ENCODE peak calls at places on chromosomes 5 and 9, in four cellular contexts. W is upper lobe of right lung, Z is mammary epithelial cell, N is hepatocyte. K is an unnamed sample.

GRCh38 chr5:307794-308579 is 13.5 kb upstream of the AHRR start:
- DNase-seq in W (peak), Z (no peak), N (no peak), K (no peak)

GRCh38 chr9:132237481-132237880 is 75.6 kb downstream of the NTNG2 start:
- DNase-seq in Z (no peak), W (peak), N (no peak), K (no peak)

GRCh38 chr9:117305454-117305853 is 109.4 kb downstream of the ASTN2 start:
- DNase-seq in N (no peak), Z (no peak), W (no peak), K (no peak)

GRCh38 chr5:94442971-94443370 is 175.4 kb downstream of the KIAA0825 start:
- DNase-seq in W (no peak), N (no peak), Z (peak), K (no peak)

GRCh38 chr9:132372177-132373095 is 17.6 kb upstream of the SETX start:
- DNase-seq in W (peak), N (peak), Z (peak), K (no peak)

GRCh38 chr9:123335227-123335985 is 20.6 kb upstream of the CRB2 start:
- DNase-seq in N (peak), W (peak), Z (peak), K (peak)

GRCh38 chr9:121620777-121621437 is 30.5 kb upstream of the DAB2IP start:
- DNase-seq in N (no peak), W (no peak), Z (no peak), K (no peak)

GRCh38 chr5:173926359-173926758 is 38.2 kb downstream of the CPEB4 start:
- DNase-seq in W (no peak), Z (no peak), N (no peak), K (no peak)

GRCh38 chr5:78634634-78635033 is 13.9 kb downstream of the LHFPL2 start:
- DNase-seq in W (no peak), Z (no peak), N (no peak), K (no peak)

GRCh38 chr5:169649486-169649885 is 12.4 kb downstream of the DOCK2 start:
- DNase-seq in N (no peak), W (no peak), Z (no peak), K (no peak)

GRCh38 chr5:59543826-59544442 is 349.6 kb downstream of the PDE4D start:
- DNase-seq in W (no peak), N (no peak), Z (no peak), K (no peak)

GRCh38 chr9:117247271-117247670 is 167.6 kb downstream of the ASTN2 start:
- DNase-seq in W (no peak), Z (peak), N (peak), K (no peak)

GRCh38 chr5:148831590-148832565 is 5.5 kb downstream of the ADRB2 start:
- DNase-seq in W (no peak), Z (no peak), N (no peak), K (no peak)

GRCh38 chr5:1387876-1388275 is 43.0 kb upstream of the CLPTM1L start:
- DNase-seq in W (no peak), N (no peak), Z (no peak), K (no peak)

GRCh38 chr9:18480649-18481048 is 6.7 kb downstream of the ADAMTSL1 start:
- DNase-seq in W (no peak), Z (no peak), N (no peak), K (no peak)

GRCh38 chr9:134858051-134858841 is 22.4 kb upstream of the FCN2 start:
- DNase-seq in W (peak), N (no peak), Z (peak), K (no peak)

GRCh38 chr5:151274666-151275065 is 21.7 kb downstream of the GM2A start:
- DNase-seq in W (no peak), Z (no peak), N (peak), K (no peak)

GRCh38 chr5:126683912-126684311 is 83.2 kb downstream of the PHAX start:
- DNase-seq in Z (no peak), N (no peak), W (no peak), K (no peak)

GRCh38 chr5:7436521-7436920 is 40.6 kb downstream of the ADCY2 start:
- DNase-seq in W (no peak), N (no peak), Z (no peak), K (no peak)

GRCh38 chr5:102681403-102681983 is 73.6 kb upstream of the PAM start:
- DNase-seq in N (peak), W (peak), Z (peak), K (peak)

GRCh38 chr5:72141440-72142271 is 34.4 kb downstream of the MAP1B start:
- DNase-seq in Z (peak), W (no peak), N (peak), K (peak)

DNA sequence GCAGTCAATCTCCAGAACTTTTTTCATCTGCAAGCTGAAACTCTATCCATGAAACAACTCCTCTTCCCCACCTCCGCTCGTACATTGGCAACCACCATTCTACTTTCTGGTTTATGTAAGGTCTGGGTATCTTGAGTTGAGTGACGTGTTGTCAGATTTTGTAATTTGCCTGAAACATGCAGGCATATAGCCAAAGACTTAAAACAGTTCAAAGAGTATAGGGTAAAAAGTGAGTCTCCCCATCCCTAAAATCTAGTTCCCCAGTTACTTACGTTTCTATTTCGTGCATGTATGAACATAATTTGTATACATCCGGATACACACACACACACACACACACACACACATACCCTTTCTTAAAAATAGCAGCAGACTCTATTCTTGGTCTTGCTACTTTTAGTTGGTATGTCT is 868 bp downstream of the HSDL2 start:
- DNase-seq in Z (peak), N (peak), W (no peak), K (no peak)
- H3K4me3 ChIP-seq in Z (peak), N (peak), W (peak), K (peak)

DNA sequence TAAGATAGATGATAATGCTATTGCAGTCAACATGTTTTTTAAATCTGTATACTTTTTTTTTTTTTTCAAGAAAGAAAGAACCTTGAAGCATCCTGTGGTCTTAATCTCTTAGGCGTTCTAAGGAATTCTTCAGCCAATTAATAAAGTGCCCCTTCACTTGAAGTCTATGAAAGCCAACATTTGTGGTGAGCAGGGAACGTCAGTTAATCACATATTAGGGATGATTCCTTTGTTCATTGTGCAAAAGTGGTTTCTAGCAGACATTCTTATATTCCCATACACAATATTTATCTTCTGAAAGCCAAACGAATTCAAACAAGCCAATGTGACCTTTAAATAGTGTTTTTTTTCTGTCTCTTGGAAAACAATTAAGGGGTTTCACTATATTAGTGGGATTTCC is 40.2 kb downstream of the TMEM167A start:
- DNase-seq in W (no peak), Z (no peak), N (no peak), K (no peak)
- H3K27ac ChIP-seq in W (no peak), Z (no peak), N (no peak), K (no peak)

GRCh38 chr5:157108961-157109360 is at the start of gene HAVCR2:
- DNase-seq in N (no peak), W (peak), Z (no peak), K (no peak)
- H3K4me3 ChIP-seq in N (no peak), W (peak), Z (no peak), K (no peak)

GRCh38 chr5:80343067-80343466 is 23.3 kb downstream of the SPZ1 start:
- DNase-seq in Z (no peak), N (no peak), W (no peak), K (no peak)

GRCh38 chr5:80341376-80341775 is 21.6 kb downstream of the SPZ1 start:
- DNase-seq in N (no peak), W (no peak), Z (no peak), K (no peak)

DNA sequence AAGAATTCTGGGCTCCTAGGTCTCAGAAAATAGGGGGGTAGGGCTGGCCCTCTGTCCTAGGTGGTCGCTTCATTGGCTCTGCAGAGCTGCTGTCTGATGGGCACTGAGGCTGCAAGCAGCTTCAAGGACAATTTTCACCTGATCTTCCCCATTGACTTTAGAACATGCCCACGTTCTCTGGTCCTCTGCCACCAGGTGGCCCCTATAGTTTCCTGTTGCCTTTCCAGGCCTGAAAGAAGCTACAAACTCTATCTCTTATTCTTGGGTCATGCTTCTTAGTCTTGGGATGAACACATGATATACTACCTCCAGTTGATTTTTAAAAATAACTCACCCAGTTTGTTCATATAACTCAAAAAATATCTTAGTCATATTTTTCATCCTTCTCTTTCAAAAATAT is 26.3 kb downstream of the SPZ1 start:
- DNase-seq in Z (peak), W (no peak), N (peak), K (no peak)
- H3K27ac ChIP-seq in Z (no peak), W (no peak), N (no peak), K (no peak)

DNA sequence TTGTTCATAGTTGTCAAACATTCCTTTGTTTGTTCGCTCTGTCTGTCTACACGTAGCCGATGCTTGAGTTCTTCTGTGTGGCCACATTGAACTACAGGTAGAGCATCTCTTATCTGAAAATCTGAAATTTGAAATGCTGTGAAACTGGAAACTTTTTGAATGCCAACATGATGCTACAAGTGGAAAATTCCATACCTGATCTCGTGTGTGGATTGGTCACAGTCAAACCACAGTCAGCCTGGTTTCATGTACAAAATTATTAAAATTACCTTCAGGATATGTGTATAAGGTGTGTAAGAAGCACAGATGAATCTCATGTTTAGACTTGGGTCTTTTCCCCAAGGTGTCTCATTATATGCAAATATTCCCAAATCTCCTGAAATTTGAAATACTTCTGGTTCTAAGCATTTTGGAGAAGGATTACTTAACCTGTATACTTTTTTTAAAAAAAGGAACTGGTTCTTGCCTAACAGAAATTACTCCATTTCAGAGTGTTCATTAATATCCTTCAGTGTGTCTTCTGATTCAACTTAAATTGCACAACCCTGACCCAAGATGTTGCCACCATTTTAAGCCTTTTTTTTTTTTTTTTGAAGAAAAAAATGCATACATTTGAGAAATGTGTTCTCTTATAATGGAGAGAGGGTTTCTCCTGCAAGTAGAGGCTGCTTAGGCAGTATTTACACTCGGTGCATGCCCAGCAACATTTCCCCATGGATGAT is 254.3 kb downstream of the MAST4 start:
- DNase-seq in N (no peak), Z (peak), W (no peak), K (no peak)
- H3K4me3 ChIP-seq in N (no peak), Z (peak), W (no peak), K (no peak)

GRCh38 chr5:142403583-142403982 is 78.8 kb upstream of the SPRY4 start:
- DNase-seq in N (peak), W (no peak), Z (peak), K (no peak)
- H3K27ac ChIP-seq in N (peak), W (peak), Z (no peak), K (no peak)